ENCODE peak calls at places on chromosomes 12 and 14, in five cellular contexts. One of them, this sample, is unnamed.

GRCh38 chr12:52207895-52208294 is 16.1 kb upstream of the KRT80 start:
- DNase-seq in CD4-positive, alpha-beta memory T cell: no peak
- DNase-seq in cardiac muscle cell: peak; percentile 76
- DNase-seq in CD8-positive, alpha-beta T cell: no peak
- DNase-seq in mammary epithelial cell: peak; percentile 52
- DNase-seq in this sample: no peak

GRCh38 chr14:70622111-70622712 is 19.5 kb upstream of the TTC9 start:
- DNase-seq in CD4-positive, alpha-beta memory T cell: peak; percentile 61
- DNase-seq in cardiac muscle cell: peak; percentile 37
- DNase-seq in CD8-positive, alpha-beta T cell: peak; percentile 31
- DNase-seq in mammary epithelial cell: peak; percentile 52
- DNase-seq in this sample: peak; percentile 55

GRCh38 chr12:20801035-20801434 is 9.5 kb upstream of the SLCO1B3 start:
- DNase-seq in CD4-positive, alpha-beta memory T cell: no peak
- DNase-seq in cardiac muscle cell: no peak
- DNase-seq in CD8-positive, alpha-beta T cell: no peak
- DNase-seq in mammary epithelial cell: no peak
- DNase-seq in this sample: no peak

GRCh38 chr12:14264316-14264715 is 101.2 kb upstream of the ATF7IP start:
- DNase-seq in CD4-positive, alpha-beta memory T cell: no peak
- DNase-seq in cardiac muscle cell: no peak
- DNase-seq in CD8-positive, alpha-beta T cell: no peak
- DNase-seq in mammary epithelial cell: peak; percentile 35
- DNase-seq in this sample: no peak

GRCh38 chr12:14193623-14194022 is 171.9 kb upstream of the ATF7IP start:
- DNase-seq in CD4-positive, alpha-beta memory T cell: no peak
- DNase-seq in cardiac muscle cell: no peak
- DNase-seq in CD8-positive, alpha-beta T cell: no peak
- DNase-seq in mammary epithelial cell: no peak
- DNase-seq in this sample: no peak

GRCh38 chr14:51147183-51147582 is 52.3 kb upstream of the TRIM9 start:
- DNase-seq in CD4-positive, alpha-beta memory T cell: no peak
- DNase-seq in cardiac muscle cell: peak; percentile 62
- DNase-seq in CD8-positive, alpha-beta T cell: no peak
- DNase-seq in mammary epithelial cell: peak; percentile 14
- DNase-seq in this sample: no peak

GRCh38 chr12:64701283-64701682 is 57.9 kb downstream of the GNS start:
- DNase-seq in CD4-positive, alpha-beta memory T cell: no peak
- DNase-seq in cardiac muscle cell: no peak
- DNase-seq in CD8-positive, alpha-beta T cell: no peak
- DNase-seq in mammary epithelial cell: no peak
- DNase-seq in this sample: no peak

GRCh38 chr12:95634622-95635621 is 83.6 kb upstream of the USP44 start:
- DNase-seq in CD4-positive, alpha-beta memory T cell: no peak
- DNase-seq in cardiac muscle cell: no peak
- DNase-seq in CD8-positive, alpha-beta T cell: no peak
- DNase-seq in mammary epithelial cell: peak; percentile 79
- DNase-seq in this sample: no peak

GRCh38 chr12:41486718-41487117 is 298.6 kb downstream of the PDZRN4 start:
- DNase-seq in CD4-positive, alpha-beta memory T cell: no peak
- DNase-seq in cardiac muscle cell: peak; percentile 5
- DNase-seq in CD8-positive, alpha-beta T cell: no peak
- DNase-seq in mammary epithelial cell: peak; percentile 14
- DNase-seq in this sample: no peak

GRCh38 chr12:19572920-19573558 is 133.7 kb downstream of the AEBP2 start:
- DNase-seq in CD4-positive, alpha-beta memory T cell: no peak
- DNase-seq in cardiac muscle cell: peak; percentile 73
- DNase-seq in CD8-positive, alpha-beta T cell: no peak
- DNase-seq in mammary epithelial cell: peak; percentile 49
- DNase-seq in this sample: peak; percentile 73

GRCh38 chr12:3263939-3264699 is 186.9 kb downstream of the TSPAN9 start:
- DNase-seq in CD4-positive, alpha-beta memory T cell: no peak
- DNase-seq in cardiac muscle cell: no peak
- DNase-seq in CD8-positive, alpha-beta T cell: no peak
- DNase-seq in mammary epithelial cell: no peak
- DNase-seq in this sample: no peak

GRCh38 chr12:107843351-107844311 is 69.1 kb downstream of the ASCL4 start:
- DNase-seq in CD4-positive, alpha-beta memory T cell: no peak
- DNase-seq in cardiac muscle cell: peak; percentile 6
- DNase-seq in CD8-positive, alpha-beta T cell: no peak
- DNase-seq in mammary epithelial cell: no peak
- DNase-seq in this sample: no peak

GRCh38 chr12:10361084-10361483 is 28.8 kb downstream of the KLRK1 start:
- DNase-seq in CD4-positive, alpha-beta memory T cell: no peak
- DNase-seq in cardiac muscle cell: peak; percentile 68
- DNase-seq in CD8-positive, alpha-beta T cell: no peak
- DNase-seq in mammary epithelial cell: peak; percentile 90
- DNase-seq in this sample: peak; percentile 52

GRCh38 chr14:106506901-106507305 is 980.5 kb downstream of the TMEM121 start:
- DNase-seq in CD4-positive, alpha-beta memory T cell: peak; percentile 76
- DNase-seq in cardiac muscle cell: no peak
- DNase-seq in CD8-positive, alpha-beta T cell: peak; percentile 44
- DNase-seq in mammary epithelial cell: no peak
- DNase-seq in this sample: no peak

GRCh38 chr14:34692348-34692747 is 22.0 kb downstream of the CFL2 start:
- DNase-seq in CD4-positive, alpha-beta memory T cell: no peak
- DNase-seq in cardiac muscle cell: no peak
- DNase-seq in CD8-positive, alpha-beta T cell: no peak
- DNase-seq in mammary epithelial cell: no peak
- DNase-seq in this sample: no peak

GRCh38 chr12:1544991-1545700 is 49.2 kb downstream of the FBXL14 start:
- DNase-seq in CD4-positive, alpha-beta memory T cell: no peak
- DNase-seq in cardiac muscle cell: peak; percentile 62
- DNase-seq in CD8-positive, alpha-beta T cell: no peak
- DNase-seq in mammary epithelial cell: no peak
- DNase-seq in this sample: no peak

GRCh38 chr12:126767334-126767733 is 1499.6 kb upstream of the TMEM132C start:
- DNase-seq in CD4-positive, alpha-beta memory T cell: no peak
- DNase-seq in cardiac muscle cell: no peak
- DNase-seq in CD8-positive, alpha-beta T cell: no peak
- DNase-seq in mammary epithelial cell: no peak
- DNase-seq in this sample: no peak

GRCh38 chr14:61091657-61092273 is 110.7 kb downstream of the SLC38A6 start:
- DNase-seq in CD4-positive, alpha-beta memory T cell: no peak
- DNase-seq in cardiac muscle cell: no peak
- DNase-seq in CD8-positive, alpha-beta T cell: no peak
- DNase-seq in mammary epithelial cell: no peak
- DNase-seq in this sample: no peak

GRCh38 chr12:92502417-92503028 is 200.3 kb upstream of the PLEKHG7 start:
- DNase-seq in CD4-positive, alpha-beta memory T cell: peak; percentile 6
- DNase-seq in cardiac muscle cell: peak; percentile 19
- DNase-seq in CD8-positive, alpha-beta T cell: no peak
- DNase-seq in mammary epithelial cell: no peak
- DNase-seq in this sample: no peak

GRCh38 chr12:124654666-124655316 is 87.4 kb upstream of the NCOR2 start:
- DNase-seq in CD4-positive, alpha-beta memory T cell: no peak
- DNase-seq in cardiac muscle cell: no peak
- DNase-seq in CD8-positive, alpha-beta T cell: no peak
- DNase-seq in mammary epithelial cell: no peak
- DNase-seq in this sample: no peak

GRCh38 chr12:80241576-80242273 is 142.4 kb downstream of the OTOGL start:
- DNase-seq in CD4-positive, alpha-beta memory T cell: no peak
- DNase-seq in cardiac muscle cell: no peak
- DNase-seq in CD8-positive, alpha-beta T cell: no peak
- DNase-seq in mammary epithelial cell: peak; percentile 18
- DNase-seq in this sample: no peak

GRCh38 chr12:127260959-127261358 is 1006.0 kb upstream of the TMEM132C start:
- DNase-seq in CD4-positive, alpha-beta memory T cell: no peak
- DNase-seq in cardiac muscle cell: no peak
- DNase-seq in CD8-positive, alpha-beta T cell: no peak
- DNase-seq in mammary epithelial cell: no peak
- DNase-seq in this sample: no peak

GRCh38 chr14:31209605-31210004 is 2.0 kb upstream of the HECTD1 start:
- DNase-seq in CD4-positive, alpha-beta memory T cell: no peak
- DNase-seq in cardiac muscle cell: no peak
- DNase-seq in CD8-positive, alpha-beta T cell: no peak
- DNase-seq in mammary epithelial cell: no peak
- DNase-seq in this sample: no peak

GRCh38 chr12:31647106-31647505 is 12.4 kb upstream of the ETFBKMT start:
- DNase-seq in CD4-positive, alpha-beta memory T cell: no peak
- DNase-seq in cardiac muscle cell: no peak
- DNase-seq in CD8-positive, alpha-beta T cell: no peak
- DNase-seq in mammary epithelial cell: peak; percentile 44
- DNase-seq in this sample: no peak

GRCh38 chr14:88535149-88535548 is 19.7 kb downstream of the PTPN21 start:
- DNase-seq in CD4-positive, alpha-beta memory T cell: no peak
- DNase-seq in cardiac muscle cell: no peak
- DNase-seq in CD8-positive, alpha-beta T cell: no peak
- DNase-seq in mammary epithelial cell: no peak
- DNase-seq in this sample: no peak

GRCh38 chr12:162467-163307 is 51.3 kb downstream of the SLC6A12 start:
- DNase-seq in CD4-positive, alpha-beta memory T cell: no peak
- DNase-seq in cardiac muscle cell: no peak
- DNase-seq in CD8-positive, alpha-beta T cell: no peak
- DNase-seq in mammary epithelial cell: no peak
- DNase-seq in this sample: no peak

GRCh38 chr12:65876898-65877721 is 52.8 kb downstream of the HMGA2 start:
- DNase-seq in CD4-positive, alpha-beta memory T cell: no peak
- DNase-seq in cardiac muscle cell: peak; percentile 74
- DNase-seq in CD8-positive, alpha-beta T cell: no peak
- DNase-seq in mammary epithelial cell: no peak
- DNase-seq in this sample: no peak

DNA sequence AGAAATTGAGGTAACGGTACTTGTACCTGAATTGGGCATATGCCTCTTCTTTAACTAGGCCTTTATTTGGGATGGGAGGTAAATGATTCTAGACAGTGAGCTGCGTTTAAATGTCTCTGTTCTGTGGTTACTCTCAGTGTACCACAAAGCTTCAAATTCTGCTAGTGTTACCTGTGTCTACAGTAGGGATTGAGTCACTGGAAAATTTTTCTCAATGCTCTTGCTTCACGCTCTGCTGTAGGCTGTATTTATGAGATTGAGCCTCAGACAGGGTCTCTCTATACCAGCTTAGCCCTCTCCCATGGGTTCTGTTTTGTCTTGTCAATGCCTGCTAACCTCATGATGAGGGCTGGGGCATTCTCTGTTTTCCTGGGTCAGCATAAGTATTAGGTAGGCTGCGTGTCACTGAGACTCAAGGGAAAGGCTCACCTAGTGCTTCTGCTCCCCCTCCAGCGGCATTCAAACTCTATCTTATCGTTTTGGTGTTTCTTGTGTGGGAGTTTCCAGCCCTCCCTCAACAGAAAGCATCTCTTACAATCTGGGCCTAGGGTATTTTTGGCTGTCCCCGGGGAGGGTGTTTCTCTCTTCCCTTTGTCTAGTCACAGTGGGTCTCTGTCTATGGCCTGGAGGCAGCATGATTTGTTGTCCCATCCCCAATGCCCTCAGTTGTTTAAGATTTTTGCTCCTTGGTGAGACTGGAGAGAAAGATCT is 285.8 kb downstream of the ADGRD1 start:
- DNase-seq in CD4-positive, alpha-beta memory T cell: no peak
- DNase-seq in cardiac muscle cell: no peak
- DNase-seq in CD8-positive, alpha-beta T cell: no peak
- DNase-seq in mammary epithelial cell: no peak
- DNase-seq in this sample: no peak
- H3K9me3 ChIP-seq in CD4-positive, alpha-beta memory T cell: no peaks in the 10 kb centered on the region
- H3K9me3 ChIP-seq in cardiac muscle cell: no peaks in the 10 kb centered on the region
- H3K9me3 ChIP-seq in CD8-positive, alpha-beta T cell: no peaks in the 10 kb centered on the region
- H3K9me3 ChIP-seq in mammary epithelial cell: no peaks in the 10 kb centered on the region
- H3K9me3 ChIP-seq in this sample: no peaks in the 10 kb centered on the region

GRCh38 chr14:68576496-68577244 is 216.2 kb downstream of the ZFP36L1 start:
- DNase-seq in CD4-positive, alpha-beta memory T cell: no peak
- DNase-seq in cardiac muscle cell: peak; percentile 47
- DNase-seq in CD8-positive, alpha-beta T cell: no peak
- DNase-seq in mammary epithelial cell: peak; percentile 52
- DNase-seq in this sample: no peak
- H3K4me1 ChIP-seq in CD4-positive, alpha-beta memory T cell: no peaks in the 10 kb centered on the region
- H3K4me1 ChIP-seq in cardiac muscle cell: no peaks in the 10 kb centered on the region
- H3K4me1 ChIP-seq in CD8-positive, alpha-beta T cell: no peaks in the 10 kb centered on the region
- H3K4me1 ChIP-seq in mammary epithelial cell: peaks cover 40% of the 10 kb centered on the region
- H3K4me1 ChIP-seq in this sample: no peaks in the 10 kb centered on the region

DNA sequence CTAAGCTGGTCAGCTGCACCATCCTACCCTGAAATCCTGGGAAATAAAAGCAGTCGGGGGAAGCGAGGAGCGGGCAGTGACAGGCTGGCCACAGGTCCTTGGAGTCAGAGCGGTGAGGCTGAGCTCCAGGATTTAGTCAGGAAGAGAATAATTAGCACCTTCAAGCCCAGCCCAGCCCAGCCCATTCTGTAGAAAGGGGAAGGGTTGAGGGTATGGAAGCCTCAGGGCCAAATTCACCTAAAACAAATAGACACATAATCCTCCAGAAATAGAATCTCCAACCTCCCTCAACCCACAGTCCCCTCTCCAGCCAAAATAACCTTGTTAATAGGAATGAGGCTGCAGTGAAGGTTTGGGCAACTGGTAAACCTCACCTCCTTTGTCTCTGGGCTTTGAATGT is 334.2 kb downstream of the DPF3 start:
- DNase-seq in CD4-positive, alpha-beta memory T cell: no peak
- DNase-seq in cardiac muscle cell: no peak
- DNase-seq in CD8-positive, alpha-beta T cell: no peak
- DNase-seq in mammary epithelial cell: no peak
- DNase-seq in this sample: no peak
- H3K4me3 ChIP-seq in CD4-positive, alpha-beta memory T cell: no peak overlapping the region
- H3K4me3 ChIP-seq in cardiac muscle cell: no peak overlapping the region
- H3K4me3 ChIP-seq in CD8-positive, alpha-beta T cell: no peak overlapping the region
- H3K4me3 ChIP-seq in mammary epithelial cell: no peak overlapping the region
- H3K4me3 ChIP-seq in this sample: no peak overlapping the region

GRCh38 chr14:55314449-55314848 is 43.2 kb downstream of the FBXO34 start:
- DNase-seq in CD4-positive, alpha-beta memory T cell: no peak
- DNase-seq in cardiac muscle cell: no peak
- DNase-seq in CD8-positive, alpha-beta T cell: no peak
- DNase-seq in mammary epithelial cell: no peak
- DNase-seq in this sample: no peak

GRCh38 chr14:55306938-55307589 is 35.8 kb downstream of the FBXO34 start:
- DNase-seq in CD4-positive, alpha-beta memory T cell: no peak
- DNase-seq in cardiac muscle cell: no peak
- DNase-seq in CD8-positive, alpha-beta T cell: no peak
- DNase-seq in mammary epithelial cell: no peak
- DNase-seq in this sample: no peak

GRCh38 chr14:55313480-55313879 is 42.3 kb downstream of the FBXO34 start:
- DNase-seq in CD4-positive, alpha-beta memory T cell: no peak
- DNase-seq in cardiac muscle cell: no peak
- DNase-seq in CD8-positive, alpha-beta T cell: no peak
- DNase-seq in mammary epithelial cell: no peak
- DNase-seq in this sample: no peak

GRCh38 chr14:55309154-55309553 is 37.9 kb downstream of the FBXO34 start:
- DNase-seq in CD4-positive, alpha-beta memory T cell: no peak
- DNase-seq in cardiac muscle cell: no peak
- DNase-seq in CD8-positive, alpha-beta T cell: no peak
- DNase-seq in mammary epithelial cell: no peak
- DNase-seq in this sample: no peak

DNA sequence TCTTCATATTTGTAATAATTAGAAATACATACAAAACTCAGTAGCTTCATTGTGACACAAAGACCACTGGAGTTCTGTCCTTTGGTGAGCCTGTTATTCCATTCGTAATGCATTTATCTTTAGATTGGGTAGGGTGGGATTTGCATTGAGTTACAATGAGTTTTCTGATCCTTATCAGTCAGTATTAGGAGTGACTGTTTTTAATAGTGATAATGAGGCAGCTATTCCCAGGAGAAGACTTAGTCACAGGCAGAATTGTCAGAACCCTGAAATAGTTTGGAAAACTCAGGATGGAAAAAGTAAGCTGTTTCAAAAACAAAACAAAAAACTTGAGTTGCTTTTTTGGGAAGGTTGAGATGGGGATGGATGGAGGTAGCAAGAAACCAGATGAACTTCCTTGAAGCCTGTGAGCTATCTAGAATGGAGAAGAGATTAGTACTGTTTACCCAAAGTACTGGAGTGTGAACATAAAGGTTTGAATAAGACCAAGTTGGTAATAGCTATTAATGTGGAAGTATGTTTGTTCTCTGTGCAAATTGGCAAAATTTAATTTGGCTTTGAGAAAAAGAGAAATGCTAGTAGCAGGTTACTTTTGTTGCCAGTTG is 38.6 kb downstream of the FBXO34 start:
- DNase-seq in CD4-positive, alpha-beta memory T cell: no peak
- DNase-seq in cardiac muscle cell: no peak
- DNase-seq in CD8-positive, alpha-beta T cell: no peak
- DNase-seq in mammary epithelial cell: no peak
- DNase-seq in this sample: no peak
- H3K9me3 ChIP-seq in CD4-positive, alpha-beta memory T cell: peaks cover 3% of the 10 kb centered on the region
- H3K9me3 ChIP-seq in cardiac muscle cell: no peaks in the 10 kb centered on the region
- H3K9me3 ChIP-seq in CD8-positive, alpha-beta T cell: no peaks in the 10 kb centered on the region
- H3K9me3 ChIP-seq in mammary epithelial cell: peaks cover 13% of the 10 kb centered on the region
- H3K9me3 ChIP-seq in this sample: peaks cover 3% of the 10 kb centered on the region

This sample was measured in iPS DF 6.9.